ENCODE peak calls at places on chromosome 11, in nine cellular contexts. I is body of pancreas; A is IMR-90; Z is breast epithelium; B is CD8-positive, alpha-beta T cell; H is SK-N-SH; F is tibial artery; R is colonic mucosa; T is lower lobe of right lung. J is an unnamed sample.

GRCh38 chr11:114738954-114739353 is 60.6 kb downstream of the NXPE2 start:
- DNase-seq in A (peak; percentile 49), H (peak; percentile 44), T (no peak), I (peak; percentile 45), B (no peak), F (no peak), Z (no peak), R (peak; percentile 61), J (no peak)

GRCh38 chr11:114175706-114176105 is 116.2 kb downstream of the ZBTB16 start:
- DNase-seq in I (peak; percentile 42), F (peak; percentile 66), A (no peak), T (no peak), H (no peak), R (no peak), B (no peak), Z (no peak), J (no peak)

GRCh38 chr11:92707665-92708064 is 261.8 kb upstream of the MTNR1B start:
- DNase-seq in B (no peak), R (no peak), I (no peak), T (no peak), Z (no peak), H (no peak), A (no peak), F (no peak), J (no peak)

GRCh38 chr11:85475637-85476517 is 151.3 kb downstream of the DLG2 start:
- DNase-seq in R (no peak), H (no peak), B (no peak), T (no peak), Z (no peak), F (no peak), I (no peak), A (no peak), J (no peak)

GRCh38 chr11:29009426-29009825 is 901.2 kb downstream of the METTL15 start:
- DNase-seq in R (no peak), T (no peak), F (no peak), H (no peak), A (no peak), Z (no peak), I (no peak), B (no peak), J (no peak)

GRCh38 chr11:87722756-87723599 is 452.3 kb downstream of the RAB38 start:
- DNase-seq in Z (no peak), R (peak; percentile 41), H (peak; percentile 5), A (peak; percentile 2), T (no peak), I (no peak), F (no peak), B (no peak), J (no peak)

GRCh38 chr11:134499990-134500389 is 87.9 kb upstream of the B3GAT1 start:
- DNase-seq in H (no peak), R (no peak), B (no peak), I (no peak), T (no peak), Z (peak; percentile 36), F (peak; percentile 57), A (no peak), J (peak; percentile 51)

GRCh38 chr11:30406978-30407762 is 84.3 kb downstream of the ARL14EP start:
- DNase-seq in A (no peak), Z (no peak), F (no peak), H (no peak), R (no peak), T (no peak), I (no peak), B (no peak), J (no peak)

GRCh38 chr11:59437770-59438169 is 1.5 kb downstream of the OR5A1 start:
- DNase-seq in B (no peak), I (no peak), R (no peak), Z (no peak), F (no peak), A (no peak), T (no peak), H (no peak), J (no peak)

GRCh38 chr11:65182258-65183170 is 786 bp downstream of the CAPN1 start:
- DNase-seq in A (no peak), T (peak; percentile 66), R (peak; percentile 73), B (no peak), Z (no peak), F (peak; percentile 72), I (peak; percentile 68), H (no peak), J (no peak)

GRCh38 chr11:8383227-8383626 is 119.5 kb upstream of the LMO1 start:
- DNase-seq in Z (no peak), R (no peak), H (no peak), F (no peak), A (no peak), T (no peak), I (no peak), B (no peak), J (no peak)

GRCh38 chr11:66851251-66851620 is 5.6 kb upstream of the LRFN4 start:
- DNase-seq in H (peak; percentile 27), A (no peak), R (no peak), I (no peak), Z (no peak), T (peak; percentile 24), F (peak; percentile 60), B (no peak), J (no peak)

GRCh38 chr11:123475478-123475877 is 45.4 kb downstream of the GRAMD1B start:
- DNase-seq in T (no peak), Z (no peak), R (no peak), A (peak; percentile 57), H (peak; percentile 26), B (no peak), F (no peak), I (no peak), J (no peak)

GRCh38 chr11:34425360-34425759 is 13.4 kb upstream of the CAT start:
- DNase-seq in R (no peak), Z (no peak), T (no peak), A (no peak), H (no peak), B (no peak), F (no peak), I (no peak), J (no peak)

GRCh38 chr11:56521955-56522354 is 21.1 kb downstream of the OR5M11 start:
- DNase-seq in A (no peak), Z (no peak), T (no peak), H (peak; percentile 2), B (no peak), F (no peak), I (no peak), R (no peak), J (no peak)

DNA sequence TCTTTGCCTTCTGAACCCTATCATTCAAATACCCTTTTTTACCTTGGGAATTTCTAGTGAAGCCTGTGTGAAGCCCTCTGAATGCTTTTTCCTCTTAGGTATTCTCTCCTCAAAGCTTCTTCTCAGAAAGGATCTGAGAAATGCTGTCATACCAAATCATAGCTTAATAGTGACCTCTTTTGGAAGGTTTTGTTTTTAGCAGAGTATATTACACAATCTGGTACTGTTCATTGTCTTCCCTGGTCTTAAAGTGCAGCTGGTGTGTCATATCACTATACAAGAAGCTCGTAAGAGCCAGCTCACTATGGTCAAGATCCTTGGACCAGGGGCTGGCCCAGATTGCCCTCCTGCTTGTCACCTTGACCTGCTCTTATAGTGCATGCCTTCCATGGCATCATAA is 204.4 kb upstream of the ANO5 start:
- DNase-seq in H (peak; percentile 12), I (no peak), F (no peak), T (no peak), B (no peak), R (no peak), Z (no peak), A (no peak), J (no peak)
- TF ChIP-seq CTCF in H (no peak), I (no peak), F (no peak), T (no peak), B (no peak), R (no peak), Z (no peak), A (no peak), J (no peak)

GRCh38 chr11:118688851-118689502 is 9.5 kb upstream of the TREH start:
- DNase-seq in B (no peak), I (no peak), T (no peak), F (no peak), A (no peak), H (no peak), Z (no peak), R (no peak), J (no peak)

GRCh38 chr11:118689852-118690552 is 10.6 kb upstream of the TREH start:
- DNase-seq in H (peak; percentile 97), B (peak; percentile 89), I (peak; percentile 91), Z (peak; percentile 95), F (peak; percentile 97), T (peak; percentile 98), R (peak; percentile 99), A (peak; percentile 73), J (peak; percentile 76)

GRCh38 chr11:118691926-118692830 is 12.7 kb upstream of the TREH start:
- DNase-seq in H (no peak), Z (no peak), R (no peak), I (no peak), A (peak; percentile 67), T (no peak), F (no peak), B (peak; percentile 75), J (no peak)

GRCh38 chr11:118689503-118689851 is 10.0 kb upstream of the TREH start:
- DNase-seq in Z (no peak), A (no peak), T (no peak), B (no peak), F (peak; percentile 69), H (no peak), R (peak; percentile 38), I (no peak), J (no peak)

DNA sequence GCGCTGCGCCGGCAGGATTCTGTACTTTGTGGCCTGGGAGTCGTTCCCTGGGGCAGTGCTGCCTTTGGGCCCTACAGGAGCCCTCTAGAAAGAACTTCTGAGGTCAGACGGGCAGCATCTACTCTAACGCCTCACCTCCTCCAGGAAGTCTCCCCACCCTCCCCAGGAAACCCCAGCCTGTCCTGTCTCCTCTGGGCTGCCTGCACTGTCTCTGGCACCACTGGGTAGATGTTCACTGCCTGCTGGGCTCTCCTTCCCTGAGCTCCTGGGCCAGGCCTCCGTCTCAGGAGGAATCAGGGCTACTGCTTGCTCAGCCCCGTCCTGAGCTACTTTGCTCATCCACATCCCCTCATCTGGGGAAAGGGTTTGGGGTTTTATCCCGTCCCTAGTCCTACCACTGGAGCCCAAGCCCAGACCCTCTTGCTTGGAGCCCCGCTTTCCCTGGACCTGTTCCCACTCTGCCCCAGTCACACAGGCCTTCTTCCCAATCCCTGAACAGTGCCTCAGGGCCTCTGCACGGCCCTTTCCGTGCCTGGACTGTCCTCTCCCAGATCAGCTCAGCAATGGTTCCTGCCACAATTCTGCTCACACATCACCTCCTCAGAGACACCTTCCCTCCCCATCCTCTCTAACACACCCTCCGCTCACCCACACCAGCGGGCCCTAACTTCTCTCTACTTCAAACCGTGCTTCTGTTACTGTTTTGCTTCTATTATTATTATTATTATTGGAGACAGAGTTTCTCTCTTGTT is 11.3 kb upstream of the TREH start:
- DNase-seq in I (no peak), B (no peak), F (peak; percentile 68), T (no peak), Z (no peak), H (no peak), R (no peak), A (no peak), J (no peak)
- H3K4me3 ChIP-seq in I (no peak overlapping the region), B (peak overlapping the region; percentile 83), F (peak overlapping the region; percentile 42), T (peak overlapping the region; percentile 55), Z (peak overlapping the region; percentile 36), H (peak overlapping the region; percentile 62), R (no peak overlapping the region), A (no peak overlapping the region), J (peak overlapping the region; percentile 50)

GRCh38 chr11:47410404-47411264 is 2.2 kb downstream of the SLC39A13 start:
- DNase-seq in I (no peak), H (no peak), A (no peak), R (no peak), F (no peak), Z (no peak), T (no peak), B (no peak), J (no peak)
- H3K27ac ChIP-seq in I (no peak overlapping the region), H (no peak overlapping the region), A (peak overlapping the region; percentile 98), R (no peak overlapping the region), F (peak overlapping the region; percentile 95), Z (peak overlapping the region; percentile 97), T (no peak overlapping the region), B (no peak overlapping the region), J (peak overlapping the region; percentile 99)

GRCh38 chr11:16124390-16124789 is 232.0 kb downstream of the SOX6 start:
- DNase-seq in I (no peak), B (no peak), F (no peak), A (no peak), Z (no peak), R (no peak), H (no peak), T (no peak), J (no peak)
- TF ChIP-seq CTCF in I (no peak), B (no peak), F (no peak), A (no peak), Z (no peak), R (no peak), H (no peak), T (no peak), J (no peak)

J was measured in ascending aorta.